ENCODE peak calls at places on chromosomes 2 and 18, in eight cellular contexts. K is cardiac muscle cell; Q is lower lobe of right lung; R is uterus; H is IMR-90; N is tibial artery; G is naive thymus-derived CD4-positive, alpha-beta T cell; V is astrocyte. F is an unnamed sample.

GRCh38 chr18:54828986-54829385 is 709 bp downstream of the RAB27B start:
- DNase-seq in K (no peak), Q (no peak), R (no peak), H (no peak), N (no peak), G (no peak), V (no peak), F (no peak)

GRCh38 chr2:86027913-86028762 is 77.5 kb downstream of the POLR1A start:
- DNase-seq in K (no peak), Q (no peak), R (no peak), H (no peak), N (peak; percentile 48), G (no peak), V (no peak), F (no peak)

GRCh38 chr2:118812530-118812929 is 34.9 kb downstream of the EN1 start:
- DNase-seq in K (no peak), Q (no peak), R (no peak), H (no peak), N (no peak), G (no peak), V (no peak), F (no peak)

GRCh38 chr2:155692108-155692507 is 640.4 kb downstream of the NR4A2 start:
- DNase-seq in K (no peak), Q (no peak), R (no peak), H (no peak), N (no peak), G (no peak), V (no peak), F (no peak)

GRCh38 chr2:197993830-197994229 is 189.4 kb downstream of the PLCL1 start:
- DNase-seq in K (no peak), Q (no peak), R (no peak), H (peak; percentile 17), N (no peak), G (no peak), V (peak; percentile 23), F (no peak)

GRCh38 chr2:240921319-240922233 is 15.4 kb downstream of the CROCC2 start:
- DNase-seq in K (no peak), Q (peak; percentile 46), R (peak; percentile 50), H (peak; percentile 96), N (peak; percentile 86), G (no peak), V (peak; percentile 96), F (no peak)

GRCh38 chr2:230687498-230687897 is 25.1 kb upstream of the CAB39 start:
- DNase-seq in K (no peak), Q (no peak), R (no peak), H (peak; percentile 72), N (no peak), G (no peak), V (no peak), F (no peak)

GRCh38 chr2:27442282-27442980 is at the start of gene KRTCAP3:
- DNase-seq in K (peak; percentile 66), Q (peak; percentile 79), R (no peak), H (no peak), N (peak; percentile 58), G (peak; percentile 38), V (no peak), F (peak; percentile 81)

GRCh38 chr18:49894827-49895226 is 81.5 kb upstream of the ACAA2 start:
- DNase-seq in K (no peak), Q (no peak), R (no peak), H (no peak), N (no peak), G (no peak), V (no peak), F (no peak)

GRCh38 chr2:64792310-64792709 is 138.6 kb upstream of the SERTAD2 start:
- DNase-seq in K (no peak), Q (no peak), R (no peak), H (peak; percentile 20), N (no peak), G (no peak), V (no peak), F (no peak)

GRCh38 chr2:11829324-11829946 is 83.0 kb downstream of the LPIN1 start:
- DNase-seq in K (peak; percentile 83), Q (peak; percentile 73), R (peak; percentile 43), H (peak; percentile 34), N (peak; percentile 80), G (peak; percentile 56), V (peak; percentile 16), F (peak; percentile 60)

GRCh38 chr18:57631697-57632096 is 10.1 kb upstream of the NARS1 start:
- DNase-seq in K (no peak), Q (no peak), R (no peak), H (no peak), N (no peak), G (no peak), V (no peak), F (no peak)

GRCh38 chr2:126912201-126912600 is 13.5 kb downstream of the TEX51 start:
- DNase-seq in K (no peak), Q (no peak), R (no peak), H (no peak), N (peak; percentile 19), G (no peak), V (no peak), F (no peak)

GRCh38 chr2:80059381-80059907 is 245.1 kb downstream of the LRRTM1 start:
- DNase-seq in K (no peak), Q (no peak), R (no peak), H (no peak), N (no peak), G (no peak), V (no peak), F (no peak)

GRCh38 chr2:168912466-168913170 is 11.5 kb downstream of the G6PC2 start:
- DNase-seq in K (peak; percentile 12), Q (no peak), R (peak; percentile 37), H (peak; percentile 4), N (no peak), G (no peak), V (peak; percentile 23), F (no peak)

DNA sequence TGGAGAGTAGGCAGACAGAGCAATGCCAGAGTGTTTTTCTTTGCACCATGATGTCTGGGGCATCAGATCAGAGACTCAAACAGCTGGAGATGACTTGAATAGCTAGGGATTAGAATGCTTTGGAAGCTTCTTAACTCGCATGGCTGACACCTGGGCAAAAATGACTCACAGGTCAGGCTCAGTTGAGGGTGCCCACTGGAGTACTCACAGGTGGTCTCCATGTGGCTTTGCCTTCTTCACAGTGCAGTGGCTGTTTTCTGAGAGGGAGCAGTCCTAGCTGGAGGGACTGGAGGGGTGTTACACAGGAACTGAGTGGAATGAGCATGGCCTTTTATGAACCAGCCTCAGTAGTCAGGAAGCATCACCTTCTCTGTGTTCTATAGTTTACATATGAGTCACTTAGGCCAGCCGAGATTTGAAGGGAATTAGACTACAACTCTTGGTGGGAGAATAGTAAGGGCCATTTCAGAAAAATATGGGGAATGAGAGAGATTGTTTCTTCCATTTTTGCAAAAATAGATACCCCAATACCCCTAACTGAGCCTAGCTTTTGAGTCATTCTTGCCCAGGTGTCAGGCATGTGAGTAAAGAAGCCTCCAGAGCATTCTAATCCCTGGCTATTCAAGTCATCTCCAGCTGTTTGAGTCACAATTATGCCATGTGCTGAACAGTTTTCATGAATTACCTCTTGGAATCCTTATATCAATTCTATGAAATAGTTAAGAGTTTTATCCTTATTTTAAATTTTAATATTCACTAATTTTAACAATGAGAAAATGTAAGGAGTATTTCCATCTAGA is 7.1 kb upstream of the PPP1R1C start:
- DNase-seq in K (no peak), Q (no peak), R (no peak), H (peak; percentile 62), N (no peak), G (no peak), V (peak; percentile 34), F (no peak)
- H3K9me3 ChIP-seq in K (no peaks in the 10 kb centered on the region), Q (no peaks in the 10 kb centered on the region), R (no peaks in the 10 kb centered on the region), H (no peaks in the 10 kb centered on the region), N (no peaks in the 10 kb centered on the region), G (no peaks in the 10 kb centered on the region), V (no peaks in the 10 kb centered on the region), F (no peaks in the 10 kb centered on the region)

GRCh38 chr2:148106331-148106730 is 85.4 kb downstream of the MBD5 start:
- DNase-seq in K (no peak), Q (no peak), R (no peak), H (no peak), N (no peak), G (no peak), V (no peak), F (no peak)
- H3K9me3 ChIP-seq in K (no peaks in the 10 kb centered on the region), Q (no peaks in the 10 kb centered on the region), R (no peaks in the 10 kb centered on the region), H (no peaks in the 10 kb centered on the region), N (no peaks in the 10 kb centered on the region), G (no peaks in the 10 kb centered on the region), V (no peaks in the 10 kb centered on the region), F (no peaks in the 10 kb centered on the region)

GRCh38 chr18:32295604-32296003 is 105.8 kb downstream of the MEP1B start:
- DNase-seq in K (no peak), Q (no peak), R (no peak), H (no peak), N (no peak), G (no peak), V (no peak), F (no peak)

GRCh38 chr18:32299489-32299888 is 109.7 kb downstream of the MEP1B start:
- DNase-seq in K (no peak), Q (no peak), R (no peak), H (no peak), N (no peak), G (no peak), V (no peak), F (no peak)

GRCh38 chr18:32296851-32297250 is 107.0 kb downstream of the MEP1B start:
- DNase-seq in K (no peak), Q (no peak), R (no peak), H (no peak), N (no peak), G (no peak), V (no peak), F (no peak)

GRCh38 chr18:32298289-32298688 is 108.5 kb downstream of the MEP1B start:
- DNase-seq in K (no peak), Q (no peak), R (no peak), H (no peak), N (no peak), G (no peak), V (peak; percentile 29), F (no peak)

GRCh38 chr18:32297851-32298250 is 108.0 kb downstream of the MEP1B start:
- DNase-seq in K (no peak), Q (no peak), R (no peak), H (no peak), N (no peak), G (no peak), V (no peak), F (no peak)
- H3K9me3 ChIP-seq in K (no peaks in the 10 kb centered on the region), Q (no peaks in the 10 kb centered on the region), R (no peaks in the 10 kb centered on the region), H (no peaks in the 10 kb centered on the region), N (no peaks in the 10 kb centered on the region), G (no peaks in the 10 kb centered on the region), V (no peaks in the 10 kb centered on the region), F (no peaks in the 10 kb centered on the region)

GRCh38 chr18:78579449-78579848 is 400.2 kb upstream of the SALL3 start:
- DNase-seq in K (no peak), Q (no peak), R (no peak), H (no peak), N (no peak), G (no peak), V (no peak), F (no peak)

GRCh38 chr18:78580835-78581339 is 398.7 kb upstream of the SALL3 start:
- DNase-seq in K (no peak), Q (no peak), R (no peak), H (no peak), N (no peak), G (no peak), V (no peak), F (no peak)

GRCh38 chr18:78576967-78577366 is 402.7 kb upstream of the SALL3 start:
- DNase-seq in K (no peak), Q (no peak), R (no peak), H (no peak), N (no peak), G (no peak), V (no peak), F (no peak)

GRCh38 chr18:78582131-78582789 is 397.4 kb upstream of the SALL3 start:
- DNase-seq in K (no peak), Q (no peak), R (no peak), H (no peak), N (no peak), G (no peak), V (no peak), F (no peak)

GRCh38 chr18:78579854-78580577 is 399.6 kb upstream of the SALL3 start:
- DNase-seq in K (no peak), Q (no peak), R (no peak), H (no peak), N (no peak), G (no peak), V (no peak), F (no peak)
- H3K9me3 ChIP-seq in K (no peaks in the 10 kb centered on the region), Q (no peaks in the 10 kb centered on the region), R (no peaks in the 10 kb centered on the region), H (peaks cover 52% of the 10 kb centered on the region), N (no peaks in the 10 kb centered on the region), G (no peaks in the 10 kb centered on the region), V (peaks cover 20% of the 10 kb centered on the region), F (no peaks in the 10 kb centered on the region)

F was measured in prostate gland.